ENCODE peak calls at places on chromosomes 5 and 9, in ten cellular contexts. W, F, U, B, T, R, P, A, K and V are unnamed samples.

GRCh38 chr5:115685480-115685879 is 59.6 kb upstream of the TMED7 start:
- DNase-seq in W (no peak), F (no peak), U (no peak), B (no peak), T (no peak), R (no peak), P (no peak), A (no peak), K (no peak), V (peak)

GRCh38 chr5:177600458-177601018 is 606 bp downstream of the B4GALT7 start:
- DNase-seq in W (peak), F (no peak), U (peak), B (no peak), T (no peak), R (no peak), P (peak), A (no peak), K (no peak), V (peak)

GRCh38 chr5:137051165-137051564 is 448.0 kb downstream of the SPOCK1 start:
- DNase-seq in W (no peak), F (no peak), U (peak), B (no peak), T (no peak), R (no peak), P (no peak), A (no peak), K (no peak), V (peak)

GRCh38 chr5:109863752-109864151 is 174.0 kb downstream of the MAN2A1 start:
- DNase-seq in W (no peak), F (no peak), U (no peak), B (no peak), T (no peak), R (no peak), P (no peak), A (no peak), K (no peak), V (peak)

GRCh38 chr5:1292846-1293415 is 1.9 kb downstream of the TERT start:
- DNase-seq in W (peak), F (no peak), U (no peak), B (no peak), T (no peak), R (peak), P (no peak), A (no peak), K (no peak), V (no peak)

GRCh38 chr9:79799691-79800345 is 228.1 kb downstream of the TLE4 start:
- DNase-seq in W (no peak), F (peak), U (no peak), B (no peak), T (no peak), R (no peak), P (no peak), A (no peak), K (peak), V (peak)

GRCh38 chr5:553874-554273 is 29.6 kb upstream of the SLC9A3 start:
- DNase-seq in W (peak), F (no peak), U (no peak), B (peak), T (peak), R (no peak), P (no peak), A (no peak), K (no peak), V (no peak)

GRCh38 chr9:76180541-76180940 is 213.7 kb downstream of the RFK start:
- DNase-seq in W (no peak), F (no peak), U (peak), B (peak), T (no peak), R (no peak), P (no peak), A (no peak), K (peak), V (peak)

GRCh38 chr5:92758552-92758951 is 822.5 kb downstream of the NR2F1-AS1 start:
- DNase-seq in W (no peak), F (no peak), U (peak), B (no peak), T (no peak), R (no peak), P (no peak), A (no peak), K (no peak), V (peak)

GRCh38 chr5:112737088-112737471 is 605 bp upstream of the APC start:
- DNase-seq in W (no peak), F (no peak), U (no peak), B (no peak), T (no peak), R (no peak), P (no peak), A (no peak), K (no peak), V (no peak)

GRCh38 chr9:37498457-37498856 is 12.7 kb downstream of the POLR1E start:
- DNase-seq in W (no peak), F (no peak), U (no peak), B (no peak), T (no peak), R (no peak), P (no peak), A (no peak), K (no peak), V (no peak)

GRCh38 chr5:145236966-145237365 is 598.2 kb downstream of the PRELID2 start:
- DNase-seq in W (no peak), F (no peak), U (no peak), B (no peak), T (no peak), R (no peak), P (no peak), A (no peak), K (no peak), V (no peak)

GRCh38 chr5:39451293-39451692 is 26.5 kb upstream of the DAB2 start:
- DNase-seq in W (no peak), F (no peak), U (no peak), B (no peak), T (no peak), R (no peak), P (no peak), A (no peak), K (no peak), V (no peak)
- H3K4me3 ChIP-seq in W (no peak), F (no peak), U (no peak), B (no peak), T (no peak), R (no peak), P (no peak), A (no peak), K (no peak), V (no peak)

DNA sequence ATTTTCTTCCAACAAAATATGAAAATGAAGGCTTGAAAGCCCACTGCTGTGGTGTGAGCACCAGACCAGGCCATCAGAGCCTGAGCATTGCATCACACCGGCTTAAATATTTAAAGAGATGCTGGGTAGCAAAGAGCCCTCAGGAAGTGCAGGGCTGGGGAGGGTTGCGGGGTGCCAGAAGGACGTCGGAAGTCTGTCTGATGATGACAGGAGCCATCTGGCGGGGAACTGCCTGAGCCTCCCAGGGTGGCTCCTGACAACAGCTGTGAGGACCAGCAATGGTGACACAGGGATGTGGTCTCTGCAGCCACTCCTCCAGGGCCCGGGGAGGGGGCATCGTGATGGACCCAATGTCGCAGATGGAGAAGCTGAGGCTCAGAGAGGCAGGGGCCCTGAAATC is 185.6 kb downstream of the OLFM1 start:
- DNase-seq in W (no peak), F (no peak), U (no peak), B (no peak), T (no peak), R (no peak), P (no peak), A (no peak), K (no peak), V (no peak)
- TF ChIP-seq CTCF in W (no peak), F (no peak), U (no peak), B (no peak), T (no peak), R (no peak), P (no peak), A (no peak), K (no peak), V (no peak)

GRCh38 chr5:36070687-36071571 is 4.2 kb upstream of the UGT3A2 start:
- DNase-seq in W (no peak), F (no peak), U (no peak), B (no peak), T (no peak), R (no peak), P (peak), A (no peak), K (no peak), V (peak)

GRCh38 chr5:36068751-36069281 is 2.1 kb upstream of the UGT3A2 start:
- DNase-seq in W (no peak), F (no peak), U (no peak), B (no peak), T (no peak), R (no peak), P (no peak), A (no peak), K (no peak), V (no peak)

GRCh38 chr5:36066001-36066539 is 612 bp downstream of the UGT3A2 start:
- DNase-seq in W (no peak), F (no peak), U (no peak), B (no peak), T (no peak), R (no peak), P (no peak), A (no peak), K (no peak), V (no peak)

DNA sequence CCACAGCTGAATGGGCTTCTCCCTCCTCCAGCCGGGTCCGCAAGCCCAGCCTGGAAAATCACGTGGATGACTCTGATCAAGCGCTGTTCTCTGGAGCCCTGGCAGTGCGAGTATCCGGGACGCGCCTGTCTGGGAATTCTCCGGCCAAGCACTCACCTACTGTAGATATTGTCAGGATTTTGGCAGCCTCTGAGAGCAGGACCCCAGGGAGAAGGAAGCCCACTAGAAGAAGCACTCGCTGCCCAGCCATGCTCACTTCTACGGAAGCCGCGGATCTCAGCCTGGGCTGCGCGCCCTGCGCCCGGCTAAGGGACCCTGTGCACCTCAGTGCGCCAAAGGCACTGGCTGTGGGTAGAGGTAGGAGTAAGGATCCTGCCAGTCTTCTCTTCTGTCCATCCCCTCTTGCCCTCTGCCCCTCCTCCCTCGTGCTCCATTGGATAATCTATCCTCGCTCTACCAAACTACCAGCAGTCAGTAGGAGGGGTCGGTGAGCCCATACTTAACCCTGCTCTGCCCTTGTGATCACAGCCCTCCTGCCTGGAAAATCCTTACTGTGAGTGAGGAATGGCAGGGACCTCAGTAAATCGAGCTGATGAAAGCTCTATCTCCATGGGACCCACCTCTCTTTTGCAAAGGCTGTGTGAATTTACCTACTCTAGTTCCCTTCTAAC is at the start of gene UGT3A2:
- DNase-seq in W (no peak), F (no peak), U (no peak), B (no peak), T (no peak), R (no peak), P (no peak), A (no peak), K (no peak), V (no peak)
- H3K4me3 ChIP-seq in W (no peak), F (peak), U (no peak), B (no peak), T (no peak), R (no peak), P (no peak), A (no peak), K (no peak), V (no peak)

GRCh38 chr9:96245399-96245798 is 56.6 kb downstream of the HSD17B3 start:
- DNase-seq in W (peak), F (no peak), U (no peak), B (no peak), T (no peak), R (no peak), P (no peak), A (no peak), K (no peak), V (no peak)
- TF ChIP-seq CTCF in W (no peak), F (no peak), U (no peak), B (no peak), T (no peak), R (no peak), P (peak), A (peak), K (no peak), V (no peak)

GRCh38 chr5:157948738-157949410 is 89.9 kb upstream of the CLINT1 start:
- DNase-seq in W (peak), F (peak), U (peak), B (peak), T (peak), R (peak), P (peak), A (peak), K (peak), V (peak)
- H3K4me3 ChIP-seq in W (no peak), F (peak), U (no peak), B (peak), T (no peak), R (no peak), P (no peak), A (no peak), K (no peak), V (peak)

GRCh38 chr9:12464368-12464767 is 228.8 kb upstream of the TYRP1 start:
- DNase-seq in W (no peak), F (no peak), U (no peak), B (no peak), T (no peak), R (no peak), P (no peak), A (no peak), K (no peak), V (no peak)

GRCh38 chr9:12462861-12463260 is 230.3 kb upstream of the TYRP1 start:
- DNase-seq in W (no peak), F (no peak), U (no peak), B (no peak), T (no peak), R (no peak), P (no peak), A (no peak), K (no peak), V (no peak)

GRCh38 chr9:12461759-12462158 is 231.4 kb upstream of the TYRP1 start:
- DNase-seq in W (no peak), F (no peak), U (no peak), B (no peak), T (no peak), R (no peak), P (no peak), A (no peak), K (no peak), V (no peak)

GRCh38 chr9:12463641-12464040 is 229.5 kb upstream of the TYRP1 start:
- DNase-seq in W (no peak), F (no peak), U (no peak), B (no peak), T (no peak), R (no peak), P (no peak), A (no peak), K (no peak), V (no peak)

DNA sequence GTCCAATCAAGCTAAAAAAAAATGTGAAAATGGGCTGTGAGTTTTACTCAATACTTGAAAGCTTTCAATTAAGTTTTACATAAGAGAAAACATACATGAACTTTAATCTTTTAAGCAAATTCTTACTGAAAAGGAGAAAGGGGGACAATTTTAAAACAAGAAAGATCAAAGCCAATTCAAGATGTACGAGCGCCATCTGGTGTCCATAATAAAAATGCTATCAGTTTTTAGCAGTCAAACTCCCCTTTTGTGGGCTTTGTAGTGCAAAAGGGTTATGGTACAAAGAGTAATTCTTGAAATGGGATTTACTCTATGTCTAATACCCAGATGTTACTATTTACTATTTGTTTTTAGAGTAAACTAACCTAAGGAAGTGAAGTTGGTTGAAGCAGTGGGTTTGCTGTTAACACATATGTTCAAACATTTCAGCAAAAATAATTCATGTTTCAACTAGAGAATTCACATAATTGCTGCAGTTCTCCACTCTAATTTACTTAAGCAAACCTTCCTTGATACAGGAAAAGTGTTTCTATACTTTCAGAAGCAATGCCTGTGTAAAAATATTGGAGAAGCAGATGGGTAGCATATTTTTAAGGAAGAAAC is 228.2 kb upstream of the TYRP1 start:
- DNase-seq in W (no peak), F (no peak), U (peak), B (peak), T (no peak), R (no peak), P (peak), A (no peak), K (no peak), V (peak)
- TF ChIP-seq CTCF in W (no peak), F (peak), U (peak), B (peak), T (peak), R (peak), P (peak), A (no peak), K (peak), V (peak)

GRCh38 chr5:133613184-133613583 is 843 bp upstream of the FSTL4 start:
- DNase-seq in W (no peak), F (no peak), U (no peak), B (no peak), T (no peak), R (no peak), P (no peak), A (no peak), K (no peak), V (no peak)

GRCh38 chr5:133611357-133612020 is 852 bp downstream of the FSTL4 start:
- DNase-seq in W (no peak), F (no peak), U (no peak), B (no peak), T (no peak), R (no peak), P (no peak), A (no peak), K (no peak), V (no peak)

GRCh38 chr5:133612021-133612860 is at the start of gene FSTL4:
- DNase-seq in W (no peak), F (no peak), U (peak), B (peak), T (peak), R (peak), P (peak), A (no peak), K (no peak), V (no peak)

GRCh38 chr5:133613743-133614142 is 1.4 kb upstream of the FSTL4 start:
- DNase-seq in W (no peak), F (no peak), U (no peak), B (no peak), T (no peak), R (no peak), P (no peak), A (no peak), K (no peak), V (no peak)

DNA sequence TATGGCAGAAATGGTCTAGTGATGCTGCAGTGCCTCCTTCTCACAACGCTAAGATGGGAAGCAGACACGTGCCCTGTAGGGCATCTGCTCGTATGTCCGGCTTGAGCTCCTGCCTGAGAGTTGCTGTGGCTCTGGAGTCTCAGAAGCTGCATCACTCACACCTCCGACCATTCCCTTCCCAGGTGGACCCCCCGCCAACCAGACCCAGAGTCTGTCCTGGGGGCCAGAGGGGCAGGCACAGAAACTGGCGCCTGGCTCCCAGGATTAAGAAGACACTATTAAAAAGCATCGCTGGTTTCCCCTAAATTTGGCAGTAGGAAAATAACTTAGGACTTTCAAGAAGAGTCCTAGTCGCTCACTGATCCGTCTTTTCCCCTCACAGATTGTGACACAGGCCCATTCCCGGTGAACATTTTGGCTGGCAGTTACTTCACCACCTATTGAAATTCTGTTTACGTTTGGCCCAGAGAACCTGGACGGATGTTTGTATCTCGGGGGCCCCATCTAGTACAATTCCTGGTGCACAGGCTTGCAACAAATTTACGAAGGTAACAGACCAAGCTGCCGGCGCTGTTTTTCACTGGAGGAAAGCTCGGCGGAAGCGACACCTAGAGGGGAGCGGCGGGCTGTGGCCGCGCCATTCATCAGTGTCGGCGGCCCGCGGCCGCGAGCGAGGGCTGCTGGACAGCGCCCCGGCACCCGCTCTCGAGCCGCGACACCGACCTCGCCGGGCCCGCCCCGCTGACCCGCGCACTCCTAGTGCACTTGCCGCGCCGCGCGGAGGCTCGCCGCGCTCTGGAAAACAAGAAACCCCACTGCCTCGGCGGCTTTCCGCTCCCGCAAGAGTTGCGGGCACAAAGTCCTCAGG is 1.6 kb downstream of the FSTL4 start:
- DNase-seq in W (no peak), F (peak), U (peak), B (peak), T (peak), R (peak), P (peak), A (peak), K (no peak), V (no peak)
- H3K4me3 ChIP-seq in W (no peak), F (peak), U (peak), B (peak), T (peak), R (no peak), P (no peak), A (peak), K (no peak), V (no peak)

GRCh38 chr5:65624025-65624569 is at the start of gene TRIM23:
- DNase-seq in W (peak), F (peak), U (peak), B (peak), T (peak), R (peak), P (peak), A (peak), K (peak), V (peak)
- TF ChIP-seq CTCF in W (no peak), F (no peak), U (no peak), B (no peak), T (no peak), R (no peak), P (no peak), A (peak), K (no peak), V (no peak)